ENCODE peak calls at places on chromosome 12, in ten cellular contexts. S is A549, N is psoas muscle, J is suprapubic skin, A is astrocyte of the spinal cord, I is astrocyte, U is ovary, G is fibroblast of lung, Z is neural crest cell, V is right atrium auricular region. Q is an unnamed sample.

GRCh38 chr12:54991161-54991991 is 6.8 kb upstream of the TESPA1 start:
- DNase-seq in S (no peak), N (no peak), J (no peak), A (no peak), I (no peak), U (no peak), G (no peak), Z (no peak), V (no peak), Q (no peak)

GRCh38 chr12:101110856-101111255 is 99.2 kb downstream of the SLC5A8 start:
- DNase-seq in S (no peak), N (no peak), J (no peak), A (no peak), I (no peak), U (no peak), G (no peak), Z (no peak), V (no peak), Q (no peak)

GRCh38 chr12:93706824-93707223 is 29.6 kb downstream of the CRADD start:
- DNase-seq in S (no peak), N (no peak), J (no peak), A (no peak), I (peak; percentile 71), U (no peak), G (peak; percentile 69), Z (no peak), V (no peak), Q (no peak)

GRCh38 chr12:15735837-15736615 is 53.2 kb downstream of the EPS8 start:
- DNase-seq in S (no peak), N (no peak), J (no peak), A (no peak), I (no peak), U (no peak), G (no peak), Z (no peak), V (no peak), Q (no peak)

GRCh38 chr12:75488553-75488952 is 8.0 kb downstream of the GLIPR1 start:
- DNase-seq in S (peak; percentile 55), N (no peak), J (no peak), A (peak; percentile 49), I (peak; percentile 29), U (no peak), G (peak; percentile 57), Z (no peak), V (no peak), Q (no peak)

GRCh38 chr12:26290560-26290959 is 95.2 kb downstream of the SSPN start:
- DNase-seq in S (no peak), N (no peak), J (no peak), A (no peak), I (no peak), U (no peak), G (no peak), Z (no peak), V (no peak), Q (no peak)

GRCh38 chr12:14853966-14854365 is 10.6 kb upstream of the ART4 start:
- DNase-seq in S (no peak), N (no peak), J (peak; percentile 78), A (no peak), I (no peak), U (no peak), G (no peak), Z (no peak), V (no peak), Q (no peak)

GRCh38 chr12:12999959-13000615 is at the start of gene HEBP1:
- DNase-seq in S (peak; percentile 90), N (peak; percentile 95), J (peak; percentile 98), A (peak; percentile 89), I (peak; percentile 68), U (peak; percentile 98), G (peak; percentile 89), Z (peak; percentile 97), V (peak; percentile 94), Q (peak; percentile 90)

GRCh38 chr12:131511803-131512564 is 198.9 kb upstream of the SFSWAP start:
- DNase-seq in S (no peak), N (no peak), J (no peak), A (no peak), I (no peak), U (no peak), G (no peak), Z (no peak), V (no peak), Q (no peak)

GRCh38 chr12:49059385-49060232 is 985 bp downstream of the KMT2D start:
- DNase-seq in S (peak; percentile 40), N (no peak), J (no peak), A (no peak), I (peak; percentile 7), U (no peak), G (peak; percentile 15), Z (no peak), V (no peak), Q (no peak)

GRCh38 chr12:53981652-53982565 is 3.0 kb upstream of the HOXC10 start:
- DNase-seq in S (no peak), N (no peak), J (no peak), A (no peak), I (no peak), U (no peak), G (no peak), Z (no peak), V (no peak), Q (no peak)
- TF ChIP-seq CTCF in S (no peak), N (no peak), J (no peak), A (no peak), I (no peak), U (no peak), G (no peak), Z (no peak), V (no peak), Q (no peak)

GRCh38 chr12:64556231-64556630 is 54.1 kb upstream of the RASSF3 start:
- DNase-seq in S (no peak), N (no peak), J (no peak), A (no peak), I (no peak), U (no peak), G (no peak), Z (no peak), V (no peak), Q (no peak)
- TF ChIP-seq CTCF in S (no peak), N (no peak), J (no peak), A (no peak), I (no peak), U (no peak), G (no peak), Z (no peak), V (no peak), Q (no peak)

DNA sequence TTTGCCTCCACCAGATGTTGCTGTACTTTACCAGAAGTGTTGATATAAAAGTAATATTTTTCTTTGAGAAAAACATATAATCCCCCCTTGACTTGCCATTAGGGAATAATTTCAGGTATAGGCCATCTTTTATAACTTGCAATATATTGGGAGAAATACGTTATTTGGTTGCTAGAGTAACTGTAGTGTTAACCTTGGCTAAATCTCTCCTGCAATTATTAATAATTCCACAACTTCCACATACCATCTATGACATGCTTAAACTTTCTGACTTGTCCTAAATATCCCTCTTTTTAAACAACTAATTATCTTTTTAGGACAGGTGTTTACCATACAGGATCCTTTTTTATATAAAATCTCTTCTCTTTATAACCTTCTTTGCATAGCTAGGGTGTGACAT is 1048.2 kb downstream of the SLC16A7 start:
- DNase-seq in S (no peak), N (no peak), J (no peak), A (peak; percentile 0), I (no peak), U (no peak), G (no peak), Z (no peak), V (no peak), Q (no peak)
- TF ChIP-seq CTCF in S (no peak), N (no peak), J (no peak), A (no peak), I (no peak), U (no peak), G (no peak), Z (no peak), V (no peak), Q (no peak)

DNA sequence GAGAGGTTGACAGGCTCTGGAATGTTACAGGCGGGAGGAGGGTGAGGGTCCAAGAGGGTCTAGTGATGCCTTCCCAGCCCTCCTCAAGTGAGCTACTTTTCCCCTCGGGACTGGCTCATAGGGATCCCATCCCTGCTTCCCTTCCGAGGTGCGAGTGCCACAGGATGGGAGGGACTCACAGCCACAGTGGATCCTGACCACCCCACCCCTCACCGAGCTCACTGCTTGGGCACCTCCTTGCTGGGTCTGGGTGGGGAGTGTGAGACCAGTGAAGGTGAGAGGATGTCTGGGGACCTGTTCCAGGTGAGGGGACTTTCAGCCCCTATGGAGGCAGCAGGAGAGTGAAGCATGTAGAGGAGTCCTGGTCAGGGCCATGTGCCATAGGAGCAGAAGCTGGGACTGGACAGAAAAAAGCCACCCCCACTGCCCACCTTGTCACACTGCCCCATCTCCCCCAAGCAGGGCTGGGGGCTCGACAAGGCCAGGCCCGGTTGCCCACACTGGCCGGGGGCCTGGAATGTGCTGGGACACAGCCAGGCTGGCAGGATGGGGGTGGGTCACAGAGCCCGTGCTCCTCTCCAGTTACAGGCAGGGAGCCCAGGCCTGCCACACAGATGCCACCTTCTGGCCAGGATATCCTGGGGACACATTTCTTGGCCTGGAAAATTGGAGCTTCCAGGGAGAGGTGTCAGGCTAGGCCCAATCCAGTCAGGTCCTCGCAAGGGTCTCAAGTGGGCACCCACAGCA is 1.7 kb upstream of the TNS2 start:
- DNase-seq in S (peak; percentile 55), N (peak; percentile 83), J (no peak), A (no peak), I (no peak), U (peak; percentile 76), G (no peak), Z (no peak), V (no peak), Q (no peak)
- TF ChIP-seq CTCF in S (peak; percentile 57), N (peak; percentile 27), J (no peak), A (no peak), I (no peak), U (no peak), G (no peak), Z (no peak), V (no peak), Q (no peak)

GRCh38 chr12:46263140-46264017 is 5.5 kb downstream of the SLC38A1 start:
- DNase-seq in S (no peak), N (no peak), J (no peak), A (no peak), I (no peak), U (no peak), G (peak; percentile 6), Z (no peak), V (no peak), Q (no peak)
- TF ChIP-seq CTCF in S (peak; percentile 22), N (peak; percentile 32), J (no peak), A (peak; percentile 20), I (peak; percentile 19), U (no peak), G (peak; percentile 34), Z (peak; percentile 68), V (peak; percentile 48), Q (no peak)

GRCh38 chr12:124898200-124898950 is 16.1 kb downstream of the UBC start:
- DNase-seq in S (peak; percentile 90), N (no peak), J (no peak), A (no peak), I (no peak), U (peak; percentile 75), G (peak; percentile 48), Z (no peak), V (no peak), Q (no peak)

GRCh38 chr12:124893792-124894516 is 20.5 kb downstream of the UBC start:
- DNase-seq in S (no peak), N (no peak), J (no peak), A (no peak), I (no peak), U (no peak), G (no peak), Z (no peak), V (no peak), Q (no peak)

GRCh38 chr12:124901003-124901402 is 13.4 kb downstream of the UBC start:
- DNase-seq in S (no peak), N (no peak), J (no peak), A (no peak), I (no peak), U (no peak), G (no peak), Z (no peak), V (no peak), Q (no peak)

GRCh38 chr12:124896461-124896860 is 18.0 kb downstream of the UBC start:
- DNase-seq in S (no peak), N (no peak), J (no peak), A (no peak), I (no peak), U (no peak), G (no peak), Z (no peak), V (no peak), Q (no peak)
- TF ChIP-seq CTCF in S (no peak), N (no peak), J (no peak), A (no peak), I (no peak), U (no peak), G (no peak), Z (no peak), V (no peak), Q (no peak)